ENCODE peak calls at places on chromosomes 3 and 15, in eight cellular contexts. V is adrenal gland, S is psoas muscle, C is body of pancreas, R is transverse colon, G is fibroblast of pulmonary artery, D is fibroblast of lung, W is endothelial cell of umbilical vein. H is an unnamed sample.
A peak's percentile ranks its signal among the peaks of the same experiment; 100 is the strongest.

GRCh38 chr3:119580148-119580760 is 962 bp downstream of the ADPRH start:
- DNase-seq in V (peak; percentile 49), S (peak; percentile 40), C (peak; percentile 26), R (peak; percentile 53), G (peak; percentile 25), D (no peak), W (no peak), H (no peak)

GRCh38 chr15:80823995-80824394 is 44.8 kb downstream of the CEMIP start:
- DNase-seq in V (no peak), S (no peak), C (no peak), R (no peak), G (no peak), D (no peak), W (no peak), H (no peak)

GRCh38 chr3:24387000-24387399 is 107.7 kb downstream of the THRB start:
- DNase-seq in V (no peak), S (no peak), C (no peak), R (no peak), G (no peak), D (no peak), W (no peak), H (no peak)

GRCh38 chr15:51460796-51461195 is 119.3 kb downstream of the GLDN start:
- DNase-seq in V (no peak), S (no peak), C (no peak), R (no peak), G (no peak), D (no peak), W (no peak), H (no peak)

GRCh38 chr3:11457126-11457525 is 184.9 kb downstream of the ATG7 start:
- DNase-seq in V (peak; percentile 39), S (no peak), C (no peak), R (no peak), G (no peak), D (no peak), W (no peak), H (peak; percentile 69)

GRCh38 chr3:73623996-73624362 is 762 bp downstream of the PDZRN3 start:
- DNase-seq in V (peak; percentile 57), S (peak; percentile 67), C (peak; percentile 54), R (peak; percentile 38), G (peak; percentile 70), D (peak; percentile 77), W (no peak), H (peak; percentile 59)

GRCh38 chr3:185042357-185042756 is 110.5 kb downstream of the C3orf70 start:
- DNase-seq in V (no peak), S (no peak), C (no peak), R (no peak), G (no peak), D (no peak), W (no peak), H (no peak)

GRCh38 chr15:95267476-95267875 is 1036.1 kb downstream of the MCTP2 start:
- DNase-seq in V (no peak), S (no peak), C (no peak), R (no peak), G (no peak), D (no peak), W (no peak), H (peak; percentile 62)

GRCh38 chr3:42872718-42873117 is 3.0 kb downstream of the CYP8B1 start:
- DNase-seq in V (no peak), S (peak; percentile 26), C (no peak), R (no peak), G (no peak), D (no peak), W (no peak), H (no peak)

GRCh38 chr3:136296960-136297359 is 46.8 kb downstream of the PCCB start:
- DNase-seq in V (no peak), S (no peak), C (no peak), R (no peak), G (no peak), D (no peak), W (no peak), H (no peak)

GRCh38 chr15:63052961-63053698 is 10.6 kb downstream of the TPM1 start:
- DNase-seq in V (peak; percentile 78), S (peak; percentile 61), C (no peak), R (peak; percentile 42), G (no peak), D (peak; percentile 79), W (peak; percentile 54), H (peak; percentile 69)

GRCh38 chr15:68154923-68155559 is 50.1 kb downstream of the CALML4 start:
- DNase-seq in V (peak; percentile 37), S (no peak), C (peak; percentile 62), R (peak; percentile 33), G (peak; percentile 83), D (peak; percentile 82), W (peak; percentile 71), H (peak; percentile 77)

GRCh38 chr15:68638953-68639500 is 60.2 kb downstream of the CORO2B start:
- DNase-seq in V (no peak), S (no peak), C (no peak), R (no peak), G (no peak), D (peak; percentile 81), W (no peak), H (no peak)

GRCh38 chr3:173395412-173396181 is 1.9 kb upstream of the NLGN1 start:
- DNase-seq in V (peak; percentile 72), S (peak; percentile 88), C (peak; percentile 70), R (peak; percentile 75), G (peak; percentile 75), D (peak; percentile 83), W (peak; percentile 92), H (peak; percentile 67)

GRCh38 chr3:120780977-120781376 is 38.4 kb downstream of the GTF2E1 start:
- DNase-seq in V (peak; percentile 93), S (peak; percentile 64), C (no peak), R (peak; percentile 32), G (peak; percentile 83), D (peak; percentile 81), W (peak; percentile 90), H (peak; percentile 63)

GRCh38 chr3:129608087-129608935 is 1.8 kb upstream of the PLXND1 start:
- DNase-seq in V (no peak), S (no peak), C (no peak), R (no peak), G (peak; percentile 73), D (peak; percentile 66), W (peak; percentile 59), H (peak; percentile 77)
- H3K4me3 ChIP-seq in V (no peak overlapping the region), S (no peak overlapping the region), C (no peak overlapping the region), R (no peak overlapping the region), G (no peak overlapping the region), D (no peak overlapping the region), W (no peak overlapping the region), H (no peak overlapping the region)

GRCh38 chr15:48646364-48646763 is 855 bp upstream of the FBN1 start:
- DNase-seq in V (no peak), S (no peak), C (no peak), R (no peak), G (no peak), D (no peak), W (no peak), H (no peak)

GRCh38 chr15:48650931-48651330 is 5.4 kb upstream of the FBN1 start:
- DNase-seq in V (no peak), S (no peak), C (no peak), R (no peak), G (no peak), D (no peak), W (no peak), H (no peak)

GRCh38 chr15:48645558-48646330 is at the start of gene FBN1:
- DNase-seq in V (peak; percentile 83), S (peak; percentile 75), C (peak; percentile 24), R (peak; percentile 32), G (peak; percentile 94), D (peak; percentile 94), W (peak; percentile 88), H (peak; percentile 95)

GRCh38 chr15:48644827-48645557 is 517 bp downstream of the FBN1 start:
- DNase-seq in V (peak; percentile 63), S (peak; percentile 57), C (peak; percentile 15), R (no peak), G (peak; percentile 68), D (peak; percentile 76), W (no peak), H (peak; percentile 64)

DNA sequence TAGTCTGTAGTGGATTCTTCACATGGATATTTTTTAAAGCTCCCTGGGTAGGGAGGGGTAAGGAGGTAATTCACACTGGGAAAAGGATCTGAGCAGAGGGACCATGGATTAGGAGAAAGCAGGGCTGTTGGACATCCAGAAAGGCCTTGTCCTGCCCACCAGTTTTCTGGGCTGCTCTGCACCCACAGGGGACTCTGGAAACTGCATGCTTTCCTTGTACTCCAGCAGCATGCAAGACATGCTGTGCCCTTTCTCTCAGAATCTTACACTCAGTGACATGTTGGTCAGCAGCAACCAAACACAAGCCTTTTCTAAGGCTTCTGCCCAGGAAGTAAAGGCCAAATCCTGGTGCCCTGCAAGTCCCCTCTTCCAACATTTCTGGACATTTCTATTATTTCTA is 2.5 kb upstream of the FBN1 start:
- DNase-seq in V (peak; percentile 30), S (no peak), C (no peak), R (no peak), G (peak; percentile 64), D (peak; percentile 49), W (no peak), H (peak; percentile 42)
- TF ChIP-seq CTCF in V (peak; percentile 35), S (no peak), C (no peak), R (no peak), G (peak; percentile 56), D (peak; percentile 51), W (peak; percentile 10), H (peak; percentile 42)

GRCh38 chr15:55590788-55591187 is 2.6 kb upstream of the PYGO1 start:
- DNase-seq in V (no peak), S (no peak), C (no peak), R (no peak), G (no peak), D (no peak), W (no peak), H (no peak)

GRCh38 chr15:55588818-55589122 is 625 bp upstream of the PYGO1 start:
- DNase-seq in V (no peak), S (no peak), C (peak; percentile 20), R (no peak), G (no peak), D (no peak), W (no peak), H (no peak)

GRCh38 chr15:55587321-55588069 is 650 bp downstream of the PYGO1 start:
- DNase-seq in V (peak; percentile 36), S (peak; percentile 51), C (peak; percentile 31), R (peak; percentile 7), G (peak; percentile 47), D (peak; percentile 53), W (peak; percentile 49), H (peak; percentile 46)

GRCh38 chr15:55588070-55588817 is at the start of gene PYGO1:
- DNase-seq in V (peak; percentile 65), S (peak; percentile 69), C (peak; percentile 54), R (peak; percentile 19), G (peak; percentile 66), D (peak; percentile 68), W (peak; percentile 70), H (peak; percentile 72)

DNA sequence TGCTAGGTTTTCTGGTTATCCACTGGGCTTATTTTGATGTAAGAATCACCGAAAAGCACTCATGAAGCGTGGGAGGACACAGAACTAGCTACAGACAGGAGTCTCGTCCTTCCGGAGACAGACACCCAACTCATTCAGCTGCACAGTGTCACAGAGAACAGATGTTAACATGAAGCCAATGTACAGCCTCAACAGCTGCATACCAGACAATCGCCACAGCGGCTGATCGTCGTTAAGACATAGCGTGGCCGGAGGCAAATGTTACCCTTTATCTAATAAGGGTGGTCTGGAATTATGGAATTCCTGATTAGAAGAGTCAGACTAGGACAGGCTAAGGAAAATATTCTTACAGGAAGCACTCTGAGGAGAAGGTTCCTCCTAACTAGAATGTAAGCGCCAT is 1.2 kb upstream of the PYGO1 start:
- DNase-seq in V (no peak), S (no peak), C (no peak), R (no peak), G (no peak), D (peak; percentile 13), W (no peak), H (peak; percentile 62)
- H3K4me3 ChIP-seq in V (no peak overlapping the region), S (peak overlapping the region; percentile 77), C (no peak overlapping the region), R (peak overlapping the region; percentile 52), G (peak overlapping the region; percentile 62), D (no peak overlapping the region), W (no peak overlapping the region), H (peak overlapping the region; percentile 60)

GRCh38 chr3:197854596-197855343 is 63.7 kb downstream of the LRCH3 start:
- DNase-seq in V (no peak), S (no peak), C (no peak), R (no peak), G (peak; percentile 91), D (peak; percentile 96), W (peak; percentile 5), H (peak; percentile 97)
- TF ChIP-seq CTCF in V (no peak), S (no peak), C (no peak), R (no peak), G (no peak), D (no peak), W (no peak), H (no peak)

H was measured in fibroblast of villous mesenchyme.